ENCODE peak calls at places on chromosomes 6 and 20, in nine cellular contexts. One of them, this sample, is unnamed.

GRCh38 chr6:138514860-138515540 is 15.7 kb upstream of the NHSL1 start:
- ATAC-seq in T-helper 17 cell: peak
- ATAC-seq in activated CD8-positive, alpha-beta T cell treated with anti-CD3 and anti-CD28 coated beads for 36 hours: peak
- ATAC-seq in activated T-helper 17 cell treated with anti-CD3 and anti-CD28 coated beads, Interleukin-2, amount 50 U/mL, for 72 hours: peak
- ATAC-seq in stimulated activated effector memory CD8-positive, alpha-beta T cell treated with anti-CD3 and anti-CD28 coated beads, Interleukin-12 subunit alpha, Interleukin-12 subunit beta, amount 100 ng/mL, for 72 hours: peak
- ATAC-seq in Right ventricle myocardium superior: no peak
- ATAC-seq in left lung: no peak
- ATAC-seq in lower lobe of right lung: peak
- ATAC-seq in PC-3: no peak
- ATAC-seq in this sample: peak

GRCh38 chr6:127891731-127892326 is 9.0 kb downstream of the THEMIS start:
- ATAC-seq in Right ventricle myocardium superior: no peak
- ATAC-seq in stimulated activated effector memory CD8-positive, alpha-beta T cell treated with anti-CD3 and anti-CD28 coated beads, Interleukin-12 subunit alpha, Interleukin-12 subunit beta, amount 100 ng/mL, for 72 hours: peak
- ATAC-seq in activated CD8-positive, alpha-beta T cell treated with anti-CD3 and anti-CD28 coated beads for 36 hours: no peak
- ATAC-seq in T-helper 17 cell: no peak
- ATAC-seq in lower lobe of right lung: no peak
- ATAC-seq in left lung: no peak
- ATAC-seq in PC-3: no peak
- ATAC-seq in activated T-helper 17 cell treated with anti-CD3 and anti-CD28 coated beads, Interleukin-2, amount 50 U/mL, for 72 hours: no peak
- ATAC-seq in this sample: no peak

GRCh38 chr6:31585531-31585930 is 546 bp upstream of the LST1 start:
- ATAC-seq in stimulated activated effector memory CD8-positive, alpha-beta T cell treated with anti-CD3 and anti-CD28 coated beads, Interleukin-12 subunit alpha, Interleukin-12 subunit beta, amount 100 ng/mL, for 72 hours: peak
- ATAC-seq in T-helper 17 cell: peak
- ATAC-seq in activated T-helper 17 cell treated with anti-CD3 and anti-CD28 coated beads, Interleukin-2, amount 50 U/mL, for 72 hours: peak
- ATAC-seq in Right ventricle myocardium superior: no peak
- ATAC-seq in lower lobe of right lung: no peak
- ATAC-seq in PC-3: no peak
- ATAC-seq in left lung: no peak
- ATAC-seq in activated CD8-positive, alpha-beta T cell treated with anti-CD3 and anti-CD28 coated beads for 36 hours: peak
- ATAC-seq in this sample: peak

GRCh38 chr6:4906293-4906941 is 97.4 kb downstream of the RPP40 start:
- ATAC-seq in stimulated activated effector memory CD8-positive, alpha-beta T cell treated with anti-CD3 and anti-CD28 coated beads, Interleukin-12 subunit alpha, Interleukin-12 subunit beta, amount 100 ng/mL, for 72 hours: peak
- ATAC-seq in activated T-helper 17 cell treated with anti-CD3 and anti-CD28 coated beads, Interleukin-2, amount 50 U/mL, for 72 hours: no peak
- ATAC-seq in PC-3: no peak
- ATAC-seq in T-helper 17 cell: no peak
- ATAC-seq in left lung: no peak
- ATAC-seq in activated CD8-positive, alpha-beta T cell treated with anti-CD3 and anti-CD28 coated beads for 36 hours: peak
- ATAC-seq in Right ventricle myocardium superior: peak
- ATAC-seq in lower lobe of right lung: no peak
- ATAC-seq in this sample: no peak

GRCh38 chr6:164097056-164097455 is 682.5 kb downstream of the QKI start:
- ATAC-seq in activated T-helper 17 cell treated with anti-CD3 and anti-CD28 coated beads, Interleukin-2, amount 50 U/mL, for 72 hours: no peak
- ATAC-seq in left lung: no peak
- ATAC-seq in PC-3: no peak
- ATAC-seq in Right ventricle myocardium superior: no peak
- ATAC-seq in stimulated activated effector memory CD8-positive, alpha-beta T cell treated with anti-CD3 and anti-CD28 coated beads, Interleukin-12 subunit alpha, Interleukin-12 subunit beta, amount 100 ng/mL, for 72 hours: no peak
- ATAC-seq in T-helper 17 cell: no peak
- ATAC-seq in lower lobe of right lung: no peak
- ATAC-seq in activated CD8-positive, alpha-beta T cell treated with anti-CD3 and anti-CD28 coated beads for 36 hours: no peak
- ATAC-seq in this sample: no peak

GRCh38 chr20:20732641-20733040 is 20.2 kb upstream of the RALGAPA2 start:
- ATAC-seq in activated T-helper 17 cell treated with anti-CD3 and anti-CD28 coated beads, Interleukin-2, amount 50 U/mL, for 72 hours: no peak
- ATAC-seq in left lung: no peak
- ATAC-seq in activated CD8-positive, alpha-beta T cell treated with anti-CD3 and anti-CD28 coated beads for 36 hours: no peak
- ATAC-seq in stimulated activated effector memory CD8-positive, alpha-beta T cell treated with anti-CD3 and anti-CD28 coated beads, Interleukin-12 subunit alpha, Interleukin-12 subunit beta, amount 100 ng/mL, for 72 hours: no peak
- ATAC-seq in lower lobe of right lung: no peak
- ATAC-seq in Right ventricle myocardium superior: no peak
- ATAC-seq in PC-3: no peak
- ATAC-seq in T-helper 17 cell: no peak
- ATAC-seq in this sample: no peak

GRCh38 chr6:16700202-16700997 is 60.9 kb downstream of the ATXN1 start:
- ATAC-seq in lower lobe of right lung: peak
- ATAC-seq in stimulated activated effector memory CD8-positive, alpha-beta T cell treated with anti-CD3 and anti-CD28 coated beads, Interleukin-12 subunit alpha, Interleukin-12 subunit beta, amount 100 ng/mL, for 72 hours: peak
- ATAC-seq in activated CD8-positive, alpha-beta T cell treated with anti-CD3 and anti-CD28 coated beads for 36 hours: peak
- ATAC-seq in activated T-helper 17 cell treated with anti-CD3 and anti-CD28 coated beads, Interleukin-2, amount 50 U/mL, for 72 hours: peak
- ATAC-seq in PC-3: no peak
- ATAC-seq in left lung: peak
- ATAC-seq in T-helper 17 cell: peak
- ATAC-seq in Right ventricle myocardium superior: peak
- ATAC-seq in this sample: no peak

GRCh38 chr6:24936641-24937317 is 1.0 kb upstream of the RIPOR2 start:
- ATAC-seq in T-helper 17 cell: peak
- ATAC-seq in lower lobe of right lung: peak
- ATAC-seq in activated T-helper 17 cell treated with anti-CD3 and anti-CD28 coated beads, Interleukin-2, amount 50 U/mL, for 72 hours: peak
- ATAC-seq in Right ventricle myocardium superior: no peak
- ATAC-seq in PC-3: no peak
- ATAC-seq in activated CD8-positive, alpha-beta T cell treated with anti-CD3 and anti-CD28 coated beads for 36 hours: peak
- ATAC-seq in left lung: peak
- ATAC-seq in stimulated activated effector memory CD8-positive, alpha-beta T cell treated with anti-CD3 and anti-CD28 coated beads, Interleukin-12 subunit alpha, Interleukin-12 subunit beta, amount 100 ng/mL, for 72 hours: peak
- ATAC-seq in this sample: peak

GRCh38 chr20:9646375-9646774 is 132.0 kb downstream of the LAMP5 start:
- ATAC-seq in activated T-helper 17 cell treated with anti-CD3 and anti-CD28 coated beads, Interleukin-2, amount 50 U/mL, for 72 hours: no peak
- ATAC-seq in stimulated activated effector memory CD8-positive, alpha-beta T cell treated with anti-CD3 and anti-CD28 coated beads, Interleukin-12 subunit alpha, Interleukin-12 subunit beta, amount 100 ng/mL, for 72 hours: no peak
- ATAC-seq in left lung: no peak
- ATAC-seq in activated CD8-positive, alpha-beta T cell treated with anti-CD3 and anti-CD28 coated beads for 36 hours: no peak
- ATAC-seq in PC-3: no peak
- ATAC-seq in T-helper 17 cell: no peak
- ATAC-seq in lower lobe of right lung: no peak
- ATAC-seq in Right ventricle myocardium superior: no peak
- ATAC-seq in this sample: no peak

GRCh38 chr20:58994390-58995159 is 12.5 kb downstream of the CTSZ start:
- ATAC-seq in activated CD8-positive, alpha-beta T cell treated with anti-CD3 and anti-CD28 coated beads for 36 hours: no peak
- ATAC-seq in Right ventricle myocardium superior: no peak
- ATAC-seq in stimulated activated effector memory CD8-positive, alpha-beta T cell treated with anti-CD3 and anti-CD28 coated beads, Interleukin-12 subunit alpha, Interleukin-12 subunit beta, amount 100 ng/mL, for 72 hours: no peak
- ATAC-seq in lower lobe of right lung: no peak
- ATAC-seq in left lung: no peak
- ATAC-seq in PC-3: no peak
- ATAC-seq in T-helper 17 cell: no peak
- ATAC-seq in activated T-helper 17 cell treated with anti-CD3 and anti-CD28 coated beads, Interleukin-2, amount 50 U/mL, for 72 hours: no peak
- ATAC-seq in this sample: no peak

GRCh38 chr6:83505376-83505775 is 7.0 kb upstream of the PRSS35 start:
- ATAC-seq in T-helper 17 cell: no peak
- ATAC-seq in activated CD8-positive, alpha-beta T cell treated with anti-CD3 and anti-CD28 coated beads for 36 hours: no peak
- ATAC-seq in stimulated activated effector memory CD8-positive, alpha-beta T cell treated with anti-CD3 and anti-CD28 coated beads, Interleukin-12 subunit alpha, Interleukin-12 subunit beta, amount 100 ng/mL, for 72 hours: no peak
- ATAC-seq in activated T-helper 17 cell treated with anti-CD3 and anti-CD28 coated beads, Interleukin-2, amount 50 U/mL, for 72 hours: no peak
- ATAC-seq in Right ventricle myocardium superior: peak
- ATAC-seq in lower lobe of right lung: peak
- ATAC-seq in left lung: peak
- ATAC-seq in PC-3: no peak
- ATAC-seq in this sample: no peak

GRCh38 chr6:54107470-54107869 is 3.8 kb upstream of the MLIP start:
- ATAC-seq in PC-3: no peak
- ATAC-seq in left lung: no peak
- ATAC-seq in T-helper 17 cell: no peak
- ATAC-seq in activated CD8-positive, alpha-beta T cell treated with anti-CD3 and anti-CD28 coated beads for 36 hours: no peak
- ATAC-seq in stimulated activated effector memory CD8-positive, alpha-beta T cell treated with anti-CD3 and anti-CD28 coated beads, Interleukin-12 subunit alpha, Interleukin-12 subunit beta, amount 100 ng/mL, for 72 hours: no peak
- ATAC-seq in activated T-helper 17 cell treated with anti-CD3 and anti-CD28 coated beads, Interleukin-2, amount 50 U/mL, for 72 hours: no peak
- ATAC-seq in lower lobe of right lung: no peak
- ATAC-seq in Right ventricle myocardium superior: peak
- ATAC-seq in this sample: no peak

GRCh38 chr6:9612489-9612888 is 802.4 kb downstream of the TFAP2A start:
- ATAC-seq in left lung: no peak
- ATAC-seq in stimulated activated effector memory CD8-positive, alpha-beta T cell treated with anti-CD3 and anti-CD28 coated beads, Interleukin-12 subunit alpha, Interleukin-12 subunit beta, amount 100 ng/mL, for 72 hours: no peak
- ATAC-seq in T-helper 17 cell: no peak
- ATAC-seq in activated T-helper 17 cell treated with anti-CD3 and anti-CD28 coated beads, Interleukin-2, amount 50 U/mL, for 72 hours: no peak
- ATAC-seq in activated CD8-positive, alpha-beta T cell treated with anti-CD3 and anti-CD28 coated beads for 36 hours: no peak
- ATAC-seq in PC-3: no peak
- ATAC-seq in lower lobe of right lung: no peak
- ATAC-seq in Right ventricle myocardium superior: no peak
- ATAC-seq in this sample: no peak

GRCh38 chr6:35634316-35634715 is 54.4 kb downstream of the FKBP5 start:
- ATAC-seq in Right ventricle myocardium superior: peak
- ATAC-seq in left lung: no peak
- ATAC-seq in lower lobe of right lung: peak
- ATAC-seq in activated T-helper 17 cell treated with anti-CD3 and anti-CD28 coated beads, Interleukin-2, amount 50 U/mL, for 72 hours: no peak
- ATAC-seq in activated CD8-positive, alpha-beta T cell treated with anti-CD3 and anti-CD28 coated beads for 36 hours: no peak
- ATAC-seq in T-helper 17 cell: no peak
- ATAC-seq in PC-3: no peak
- ATAC-seq in stimulated activated effector memory CD8-positive, alpha-beta T cell treated with anti-CD3 and anti-CD28 coated beads, Interleukin-12 subunit alpha, Interleukin-12 subunit beta, amount 100 ng/mL, for 72 hours: no peak
- ATAC-seq in this sample: no peak